ENCODE peak calls at places on chromosomes 4 and X, in six cellular contexts. M, J, S, L, V and P are unnamed samples.

GRCh38 chr4:53889335-53890084 is 174.9 kb downstream of the CHIC2 start:
- DNase-seq in J (no peak), V (no peak), S (peak), L (no peak), M (peak), P (no peak)

GRCh38 chrX:26032141-26032917 is 105.8 kb upstream of the MAGEB18 start:
- DNase-seq in V (no peak), M (no peak), L (no peak), S (no peak), J (no peak), P (no peak)

GRCh38 chrX:53605004-53605403 is 81.5 kb downstream of the HUWE1 start:
- DNase-seq in L (no peak), V (no peak), S (peak), J (no peak), M (no peak), P (no peak)

GRCh38 chr4:126051709-126052424 is 737.1 kb downstream of the FAT4 start:
- DNase-seq in L (peak), S (peak), M (peak), J (no peak), V (no peak), P (no peak)

GRCh38 chrX:148535639-148536038 is 35.2 kb downstream of the AFF2 start:
- DNase-seq in J (no peak), L (no peak), S (no peak), M (no peak), V (no peak), P (no peak)

GRCh38 chr4:59608466-59608865 is 1591.7 kb upstream of the ADGRL3 start:
- DNase-seq in V (no peak), S (no peak), M (no peak), J (no peak), L (no peak), P (no peak)

GRCh38 chrX:54178100-54178940 is 4.7 kb downstream of the FAM120C start:
- DNase-seq in S (peak), M (peak), V (no peak), L (no peak), J (no peak), P (no peak)

GRCh38 chrX:22912598-22912997 is 87.2 kb upstream of the DDX53 start:
- DNase-seq in L (no peak), V (no peak), J (no peak), M (no peak), S (no peak), P (no peak)

GRCh38 chrX:24879679-24880078 is 136.1 kb downstream of the ARX start:
- DNase-seq in V (no peak), J (no peak), L (no peak), M (no peak), S (no peak), P (no peak)

GRCh38 chrX:133985164-133986007 is at the start of gene GPC3:
- DNase-seq in V (peak), L (peak), S (peak), J (peak), M (peak), P (no peak)

GRCh38 chr4:185681604-185682003 is 130.4 kb downstream of the SORBS2 start:
- DNase-seq in V (no peak), M (no peak), S (no peak), L (no peak), J (no peak), P (no peak)

GRCh38 chr4:139754913-139755312 is 89.3 kb downstream of the MGST2 start:
- DNase-seq in L (no peak), S (no peak), V (no peak), M (no peak), J (no peak), P (no peak)

GRCh38 chr4:156941940-156942548 is 29.6 kb downstream of the PDGFC start:
- DNase-seq in M (peak), S (peak), L (peak), V (peak), J (no peak), P (peak)

GRCh38 chr4:7335363-7336066 is 99.2 kb downstream of the PSAPL1 start:
- DNase-seq in V (peak), L (no peak), J (peak), M (peak), S (peak), P (peak)

GRCh38 chrX:77447339-77448149 is at the start of gene FGF16:
- DNase-seq in L (no peak), J (peak), V (peak), M (no peak), S (no peak), P (no peak)

GRCh38 chr4:128163177-128164117 is 102.3 kb downstream of the LARP1B start:
- DNase-seq in S (peak), L (no peak), V (no peak), M (peak), J (no peak), P (no peak)

GRCh38 chr4:4859010-4859798 is at the start of gene MSX1:
- DNase-seq in L (no peak), S (peak), V (peak), M (peak), J (peak), P (peak)

GRCh38 chr4:45120163-45120562 is 393.8 kb upstream of the GNPDA2 start:
- DNase-seq in S (no peak), M (no peak), L (no peak), V (no peak), J (no peak), P (no peak)

GRCh38 chrX:1673337-1673736 is 58.5 kb downstream of the ASMT start:
- DNase-seq in L (peak), S (no peak), J (peak), M (no peak), V (peak), P (no peak)

GRCh38 chr4:114417214-114417613 is 181.4 kb upstream of the UGT8 start:
- DNase-seq in M (no peak), L (no peak), J (no peak), V (no peak), S (no peak), P (no peak)

GRCh38 chrX:71098302-71098701 is 2.7 kb downstream of the FOXO4 start:
- DNase-seq in M (peak), L (peak), J (no peak), V (no peak), S (peak), P (no peak)

GRCh38 chr4:99855677-99856076 is 38.5 kb downstream of the LAMTOR3 start:
- DNase-seq in S (no peak), V (no peak), M (no peak), J (no peak), L (no peak), P (no peak)

GRCh38 chr4:105944535-105944934 is 49.3 kb downstream of the NPNT start:
- DNase-seq in J (no peak), V (no peak), L (no peak), S (peak), M (no peak), P (no peak)

GRCh38 chrX:107747596-107748161 is 27.9 kb downstream of the TSC22D3 start:
- DNase-seq in J (no peak), S (peak), L (no peak), V (no peak), M (peak), P (no peak)

GRCh38 chrX:79270401-79270800 is 96.7 kb downstream of the ITM2A start:
- DNase-seq in S (no peak), V (peak), J (peak), M (no peak), L (no peak), P (peak)

GRCh38 chrX:19721726-19722370 is 165.6 kb downstream of the SH3KBP1 start:
- DNase-seq in L (no peak), V (no peak), S (no peak), M (peak), J (no peak), P (no peak)

GRCh38 chrX:70183091-70183490 is 5.8 kb downstream of the DGAT2L6 start:
- DNase-seq in J (no peak), V (no peak), L (no peak), M (no peak), S (no peak), P (no peak)

GRCh38 chrX:143536176-143536575 is 18.9 kb upstream of the SPANXN3 start:
- DNase-seq in M (no peak), J (no peak), S (no peak), L (no peak), V (no peak), P (no peak)

GRCh38 chrX:1555370-1555769 is 18.4 kb upstream of the P2RY8 start:
- DNase-seq in L (no peak), V (no peak), M (no peak), S (no peak), J (no peak), P (no peak)

GRCh38 chr4:41661447-41662076 is 87.0 kb downstream of the PHOX2B start:
- DNase-seq in S (peak), V (peak), J (peak), M (peak), L (peak), P (peak)

GRCh38 chr4:174475528-174475927 is 46.8 kb downstream of the HPGD start:
- DNase-seq in M (no peak), J (no peak), V (no peak), S (no peak), L (no peak), P (no peak)

GRCh38 chrX:44596277-44596676 is 53.6 kb upstream of the FUNDC1 start:
- DNase-seq in L (no peak), J (no peak), S (no peak), V (no peak), M (no peak), P (no peak)

GRCh38 chr4:168765726-168766125 is 244.3 kb downstream of the CBR4 start:
- DNase-seq in V (no peak), S (peak), J (no peak), M (no peak), L (no peak), P (no peak)

GRCh38 chr4:85747871-85748491 is 273.0 kb downstream of the ARHGAP24 start:
- DNase-seq in V (peak), L (peak), M (peak), S (peak), J (no peak), P (peak)

GRCh38 chr4:964346-965025 is 8.9 kb downstream of the DGKQ start:
- DNase-seq in V (no peak), L (no peak), M (no peak), S (no peak), J (no peak), P (no peak)

GRCh38 chr4:8850074-8850829 is 21.4 kb downstream of the HMX1 start:
- DNase-seq in S (no peak), J (peak), M (no peak), V (peak), L (no peak), P (no peak)

GRCh38 chr4:156598138-156598681 is 373.4 kb downstream of the PDGFC start:
- DNase-seq in M (peak), V (no peak), J (no peak), L (no peak), S (peak), P (no peak)

GRCh38 chr4:71195932-71196331 is 142.9 kb upstream of the SLC4A4 start:
- DNase-seq in S (peak), L (peak), M (peak), V (peak), J (no peak), P (peak)

GRCh38 chr4:41413670-41414069 is 124.3 kb upstream of the LIMCH1 start:
- DNase-seq in L (no peak), V (no peak), J (no peak), S (no peak), M (peak), P (no peak)

GRCh38 chr4:45578874-45579273 is 545.0 kb downstream of the GABRG1 start:
- DNase-seq in M (no peak), S (no peak), L (no peak), V (no peak), J (no peak), P (no peak)

DNA sequence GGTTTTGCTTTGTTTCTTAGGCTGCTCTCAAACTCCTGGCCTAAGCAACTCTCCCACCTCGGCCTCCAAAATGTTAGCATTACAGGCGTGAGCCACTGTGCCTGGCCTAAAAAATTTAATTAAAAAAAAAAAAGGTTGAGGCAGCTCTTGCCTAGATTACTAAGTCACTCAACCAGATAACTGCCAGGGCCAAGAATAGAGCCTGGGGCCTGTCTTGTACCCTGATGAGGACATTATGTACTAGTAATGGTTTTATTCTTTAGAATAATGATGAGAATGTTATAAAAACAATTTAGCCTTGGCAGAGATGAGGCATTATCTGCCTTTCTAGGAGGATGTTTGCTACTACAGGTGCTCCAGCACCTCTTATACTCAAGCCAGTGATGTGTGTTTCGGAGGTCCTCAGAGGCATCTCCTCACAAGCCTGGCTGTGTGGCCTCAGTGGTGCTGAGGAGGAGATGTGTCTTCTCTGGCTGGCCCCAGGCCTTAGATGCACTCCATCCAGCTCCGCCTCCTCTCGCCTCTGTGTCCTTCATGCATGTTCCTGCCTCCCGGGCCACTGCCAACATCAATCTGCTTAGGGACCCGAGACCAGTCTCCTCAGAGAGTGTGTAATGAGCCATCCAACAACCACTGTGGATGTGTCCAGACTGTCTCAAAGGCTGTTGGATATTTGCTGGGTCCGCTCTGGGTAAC is 337.7 kb upstream of the GATB start:
- DNase-seq in M (no peak), J (no peak), V (no peak), S (no peak), L (no peak), P (no peak)
- H3K14ac ChIP-seq in M (no peak), J (no peak), V (no peak), S (no peak), L (no peak), P (no peak)

GRCh38 chrX:45851434-45851991 is 650.8 kb upstream of the DIPK2B start:
- DNase-seq in M (peak), V (peak), J (peak), L (no peak), S (no peak), P (no peak)
- H3K18ac ChIP-seq in M (no peak), V (no peak), J (no peak), L (peak), S (no peak), P (peak)

DNA sequence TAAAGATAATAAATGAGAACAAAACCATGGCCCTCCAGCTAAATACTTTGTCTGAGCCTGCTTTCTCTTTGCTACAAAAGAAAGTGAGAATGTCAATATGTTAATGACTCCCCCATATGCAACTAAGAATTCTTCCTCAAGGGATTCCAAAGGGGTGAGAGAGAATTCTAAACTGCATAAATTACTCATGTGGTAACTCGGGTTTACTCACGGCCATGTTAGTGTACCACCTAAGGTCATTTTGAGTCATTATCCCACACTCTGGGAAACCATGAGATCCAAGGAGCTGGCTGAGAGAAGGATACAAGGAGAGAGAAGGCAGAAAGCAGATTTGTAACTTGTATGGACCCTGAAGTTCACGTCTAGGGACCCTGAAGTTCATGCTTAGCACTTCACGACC is 190.3 kb downstream of the DHX15 start:
- DNase-seq in J (no peak), M (peak), L (no peak), V (no peak), S (peak), P (no peak)
- H3K4me2 ChIP-seq in J (no peak), M (no peak), L (no peak), V (no peak), S (peak), P (no peak)

GRCh38 chr4:38674206-38675144 is 10.5 kb downstream of the KLF3 start:
- DNase-seq in J (no peak), S (no peak), V (no peak), M (peak), L (no peak), P (no peak)

GRCh38 chr4:38678078-38678477 is 14.1 kb downstream of the KLF3 start:
- DNase-seq in J (no peak), M (peak), V (no peak), S (peak), L (no peak), P (no peak)

GRCh38 chr4:38676986-38677385 is 13.0 kb downstream of the KLF3 start:
- DNase-seq in M (no peak), L (no peak), S (no peak), V (no peak), J (no peak), P (no peak)

GRCh38 chr4:38675167-38676121 is 11.4 kb downstream of the KLF3 start:
- DNase-seq in J (peak), S (peak), M (peak), V (peak), L (peak), P (peak)

DNA sequence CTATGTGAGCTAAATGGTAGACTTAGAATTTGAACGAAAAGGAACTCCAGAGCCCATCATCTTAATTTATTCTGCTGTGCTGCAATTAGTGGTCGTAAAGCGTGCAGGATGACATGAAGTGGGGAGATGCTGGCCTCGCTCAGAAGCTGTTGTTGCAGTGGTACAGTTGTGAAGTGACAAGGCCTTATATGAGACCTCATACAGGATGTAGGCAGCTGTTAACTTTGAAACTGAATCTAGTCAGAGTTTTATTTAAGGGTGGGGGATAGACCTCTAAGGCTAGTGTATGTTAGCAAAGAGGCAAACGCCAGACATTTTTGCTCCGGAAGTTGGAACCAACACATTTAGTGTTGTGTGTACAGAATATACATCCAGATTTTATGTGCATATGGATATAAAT is 13.5 kb downstream of the KLF3 start:
- DNase-seq in M (no peak), V (no peak), L (no peak), S (no peak), J (no peak), P (no peak)
- H3K14ac ChIP-seq in M (no peak), V (no peak), L (no peak), S (no peak), J (no peak), P (no peak)

DNA sequence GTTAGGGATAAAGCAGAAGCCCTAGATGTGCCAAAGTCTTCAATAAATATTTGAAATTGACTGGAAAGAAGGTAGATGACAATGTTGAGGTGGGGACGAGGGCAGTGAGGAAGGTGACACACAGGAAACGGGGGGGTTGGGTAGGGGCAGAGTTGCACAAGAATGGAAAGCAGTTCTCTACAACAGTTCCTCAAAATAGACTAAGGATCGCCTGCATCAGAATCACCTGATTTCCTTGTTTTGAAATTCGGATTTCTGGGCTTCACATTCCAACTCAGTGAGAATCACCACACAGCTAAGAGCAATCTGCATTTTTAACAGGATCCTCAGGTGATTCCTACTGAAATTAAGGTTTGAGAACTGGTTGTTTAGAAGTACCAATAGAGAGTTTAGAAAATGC is 70.6 kb downstream of the ARFIP1 start:
- DNase-seq in V (peak), J (no peak), M (peak), S (peak), L (peak), P (no peak)
- H3K18ac ChIP-seq in V (no peak), J (no peak), M (no peak), S (no peak), L (no peak), P (no peak)

GRCh38 chr4:182207806-182208483 is 35.3 kb upstream of the TENM3 start:
- DNase-seq in J (no peak), S (peak), L (peak), V (no peak), M (peak), P (no peak)
- H3K4me2 ChIP-seq in J (no peak), S (peak), L (no peak), V (no peak), M (no peak), P (no peak)

DNA sequence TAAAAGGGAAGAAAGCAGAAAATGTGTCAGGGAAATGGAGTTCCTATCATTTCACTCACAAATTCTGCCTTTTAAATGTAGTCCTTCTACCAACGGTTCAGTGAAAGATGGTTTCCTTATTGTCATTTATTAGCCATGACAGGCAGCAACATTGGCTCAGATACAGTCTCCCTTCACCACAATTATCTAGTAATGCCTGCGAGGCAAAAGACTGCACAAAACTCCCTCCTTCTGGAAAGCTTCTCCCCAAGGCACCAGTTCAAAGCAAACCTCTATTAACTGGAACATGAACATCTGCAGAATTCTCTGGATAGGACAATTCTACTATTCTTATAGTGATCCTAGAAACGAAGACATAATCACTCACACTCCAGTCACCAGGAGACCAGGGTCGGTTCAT is 28.3 kb downstream of the DCTD start:
- DNase-seq in V (no peak), J (no peak), L (no peak), S (no peak), M (no peak), P (no peak)
- H3K14ac ChIP-seq in V (no peak), J (no peak), L (no peak), S (no peak), M (no peak), P (no peak)